ENCODE peak calls at places on chromosomes 13 and 19, in six cellular contexts. Y is neural progenitor cell; V is HTR-8/SVneo; D is activated CD4-positive, alpha-beta T cell treated with anti-CD3 and anti-CD28 coated beads, Interleukin-2, amount 10 ng/mL, durations not matched to agents 7 days and 5 days; J is ELF-1; P is posterior cingulate gyrus. G is an unnamed sample.
A peak's percentile ranks its signal among the peaks of the same experiment; 100 is the strongest.

GRCh38 chr13:42883771-42884170 is 102.4 kb downstream of the FAM216B start:
- DNase-seq in Y (peak; percentile 32), V (peak; percentile 64), D (no peak), J (peak; percentile 80), P (no peak), G (no peak)

GRCh38 chr19:18756896-18757295 is 34.2 kb downstream of the COMP start:
- DNase-seq in Y (no peak), V (no peak), D (no peak), J (peak; percentile 69), P (no peak), G (no peak)

GRCh38 chr19:30310806-30311121 is 61.4 kb upstream of the ZNF536 start:
- DNase-seq in Y (no peak), V (no peak), D (no peak), J (no peak), P (no peak), G (no peak)

GRCh38 chr13:33745370-33746324 is 72.3 kb upstream of the RFC3 start:
- DNase-seq in Y (no peak), V (no peak), D (no peak), J (no peak), P (no peak), G (no peak)

GRCh38 chr19:3433805-3434540 is 46.4 kb downstream of the SMIM24 start:
- DNase-seq in Y (no peak), V (no peak), D (no peak), J (no peak), P (no peak), G (no peak)

GRCh38 chr19:16197188-16197621 is 506 bp upstream of the AP1M1 start:
- DNase-seq in Y (no peak), V (no peak), D (no peak), J (no peak), P (no peak), G (no peak)

GRCh38 chr13:51225034-51225433 is 2.8 kb downstream of the FAM124A start:
- DNase-seq in Y (no peak), V (no peak), D (no peak), J (no peak), P (no peak), G (no peak)

GRCh38 chr19:41987141-41987860 is 6.7 kb downstream of the ATP1A3 start:
- DNase-seq in Y (no peak), V (no peak), D (no peak), J (no peak), P (no peak), G (no peak)